ENCODE peak calls at places on chromosomes 6 and 20, in ten cellular contexts. One of them, this sample, is unnamed.

GRCh38 chr6:22954749-22955385 is 385.5 kb downstream of the HDGFL1 start:
- DNase-seq in activated gamma-delta T cell treated with Interleukin-2 at 50 U/mL for 16 hours: no peak
- DNase-seq in HFFc6: no peak
- DNase-seq in psoas muscle: no peak
- DNase-seq in stimulated activated CD4-positive, alpha-beta T cell treated with anti-CD3 and anti-CD28 coated beads, Interleukin-4, amount 100 ng/mL, for 1 hour: no peak
- DNase-seq in stimulated activated naive B cell treated with anti-CD40 and anti-IgM and Interleukin-4, amounts not matched to agents 10 μg/mL and 1 μg/mL and 100 μg/mL, for 72 hours: no peak
- DNase-seq in GM20000: peak
- DNase-seq in NCI-H1436: no peak
- DNase-seq in brain microvascular endothelial cell: no peak
- DNase-seq in kidney: no peak
- DNase-seq in this sample: peak

GRCh38 chr6:40906759-40907158 is 132.3 kb downstream of the UNC5CL start:
- DNase-seq in stimulated activated CD4-positive, alpha-beta T cell treated with anti-CD3 and anti-CD28 coated beads, Interleukin-4, amount 100 ng/mL, for 1 hour: no peak
- DNase-seq in NCI-H1436: no peak
- DNase-seq in GM20000: no peak
- DNase-seq in stimulated activated naive B cell treated with anti-CD40 and anti-IgM and Interleukin-4, amounts not matched to agents 10 μg/mL and 1 μg/mL and 100 μg/mL, for 72 hours: no peak
- DNase-seq in psoas muscle: no peak
- DNase-seq in HFFc6: peak
- DNase-seq in activated gamma-delta T cell treated with Interleukin-2 at 50 U/mL for 16 hours: no peak
- DNase-seq in kidney: no peak
- DNase-seq in brain microvascular endothelial cell: no peak
- DNase-seq in this sample: no peak

GRCh38 chr6:170134077-170135040 is 156.5 kb downstream of the DLL1 start:
- DNase-seq in activated gamma-delta T cell treated with Interleukin-2 at 50 U/mL for 16 hours: peak
- DNase-seq in HFFc6: no peak
- DNase-seq in brain microvascular endothelial cell: no peak
- DNase-seq in psoas muscle: no peak
- DNase-seq in stimulated activated CD4-positive, alpha-beta T cell treated with anti-CD3 and anti-CD28 coated beads, Interleukin-4, amount 100 ng/mL, for 1 hour: no peak
- DNase-seq in kidney: no peak
- DNase-seq in GM20000: no peak
- DNase-seq in stimulated activated naive B cell treated with anti-CD40 and anti-IgM and Interleukin-4, amounts not matched to agents 10 μg/mL and 1 μg/mL and 100 μg/mL, for 72 hours: no peak
- DNase-seq in NCI-H1436: peak
- DNase-seq in this sample: peak

GRCh38 chr20:1632228-1632577 is 12.4 kb upstream of the SIRPB1 start:
- DNase-seq in HFFc6: no peak
- DNase-seq in brain microvascular endothelial cell: no peak
- DNase-seq in stimulated activated CD4-positive, alpha-beta T cell treated with anti-CD3 and anti-CD28 coated beads, Interleukin-4, amount 100 ng/mL, for 1 hour: peak
- DNase-seq in GM20000: peak
- DNase-seq in activated gamma-delta T cell treated with Interleukin-2 at 50 U/mL for 16 hours: no peak
- DNase-seq in NCI-H1436: no peak
- DNase-seq in kidney: no peak
- DNase-seq in psoas muscle: no peak
- DNase-seq in stimulated activated naive B cell treated with anti-CD40 and anti-IgM and Interleukin-4, amounts not matched to agents 10 μg/mL and 1 μg/mL and 100 μg/mL, for 72 hours: no peak
- DNase-seq in this sample: no peak

GRCh38 chr6:132973556-132973993 is 159.2 kb downstream of the RPS12 start:
- DNase-seq in stimulated activated CD4-positive, alpha-beta T cell treated with anti-CD3 and anti-CD28 coated beads, Interleukin-4, amount 100 ng/mL, for 1 hour: no peak
- DNase-seq in GM20000: no peak
- DNase-seq in activated gamma-delta T cell treated with Interleukin-2 at 50 U/mL for 16 hours: no peak
- DNase-seq in HFFc6: no peak
- DNase-seq in stimulated activated naive B cell treated with anti-CD40 and anti-IgM and Interleukin-4, amounts not matched to agents 10 μg/mL and 1 μg/mL and 100 μg/mL, for 72 hours: no peak
- DNase-seq in brain microvascular endothelial cell: no peak
- DNase-seq in kidney: no peak
- DNase-seq in NCI-H1436: no peak
- DNase-seq in psoas muscle: no peak
- DNase-seq in this sample: no peak

GRCh38 chr6:56514395-56514794 is 128.3 kb downstream of the DST start:
- DNase-seq in stimulated activated naive B cell treated with anti-CD40 and anti-IgM and Interleukin-4, amounts not matched to agents 10 μg/mL and 1 μg/mL and 100 μg/mL, for 72 hours: no peak
- DNase-seq in psoas muscle: no peak
- DNase-seq in NCI-H1436: no peak
- DNase-seq in stimulated activated CD4-positive, alpha-beta T cell treated with anti-CD3 and anti-CD28 coated beads, Interleukin-4, amount 100 ng/mL, for 1 hour: no peak
- DNase-seq in kidney: no peak
- DNase-seq in brain microvascular endothelial cell: no peak
- DNase-seq in GM20000: no peak
- DNase-seq in HFFc6: no peak
- DNase-seq in activated gamma-delta T cell treated with Interleukin-2 at 50 U/mL for 16 hours: no peak
- DNase-seq in this sample: no peak

GRCh38 chr6:169725270-169726048 is 1.2 kb upstream of the PHF10 start:
- DNase-seq in activated gamma-delta T cell treated with Interleukin-2 at 50 U/mL for 16 hours: peak
- DNase-seq in brain microvascular endothelial cell: peak
- DNase-seq in stimulated activated CD4-positive, alpha-beta T cell treated with anti-CD3 and anti-CD28 coated beads, Interleukin-4, amount 100 ng/mL, for 1 hour: peak
- DNase-seq in NCI-H1436: no peak
- DNase-seq in kidney: peak
- DNase-seq in GM20000: no peak
- DNase-seq in psoas muscle: peak
- DNase-seq in stimulated activated naive B cell treated with anti-CD40 and anti-IgM and Interleukin-4, amounts not matched to agents 10 μg/mL and 1 μg/mL and 100 μg/mL, for 72 hours: no peak
- DNase-seq in HFFc6: peak
- DNase-seq in this sample: peak

GRCh38 chr6:45538636-45539035 is 160.9 kb upstream of the SUPT3H start:
- DNase-seq in brain microvascular endothelial cell: no peak
- DNase-seq in stimulated activated CD4-positive, alpha-beta T cell treated with anti-CD3 and anti-CD28 coated beads, Interleukin-4, amount 100 ng/mL, for 1 hour: no peak
- DNase-seq in GM20000: no peak
- DNase-seq in NCI-H1436: no peak
- DNase-seq in stimulated activated naive B cell treated with anti-CD40 and anti-IgM and Interleukin-4, amounts not matched to agents 10 μg/mL and 1 μg/mL and 100 μg/mL, for 72 hours: no peak
- DNase-seq in activated gamma-delta T cell treated with Interleukin-2 at 50 U/mL for 16 hours: no peak
- DNase-seq in HFFc6: no peak
- DNase-seq in psoas muscle: peak
- DNase-seq in kidney: peak
- DNase-seq in this sample: peak

GRCh38 chr6:166713608-166714510 is 86.8 kb upstream of the RPS6KA2 start:
- DNase-seq in brain microvascular endothelial cell: no peak
- DNase-seq in kidney: no peak
- DNase-seq in stimulated activated CD4-positive, alpha-beta T cell treated with anti-CD3 and anti-CD28 coated beads, Interleukin-4, amount 100 ng/mL, for 1 hour: no peak
- DNase-seq in GM20000: no peak
- DNase-seq in NCI-H1436: no peak
- DNase-seq in activated gamma-delta T cell treated with Interleukin-2 at 50 U/mL for 16 hours: no peak
- DNase-seq in stimulated activated naive B cell treated with anti-CD40 and anti-IgM and Interleukin-4, amounts not matched to agents 10 μg/mL and 1 μg/mL and 100 μg/mL, for 72 hours: no peak
- DNase-seq in psoas muscle: no peak
- DNase-seq in HFFc6: no peak
- DNase-seq in this sample: no peak

This sample was measured in cardiac muscle cell.